ENCODE peak calls at places on chromosomes 11 and 22, in ten cellular contexts. H, S, Y, W, V, K, J, T, C and A are unnamed samples.
A peak's percentile ranks its signal among the peaks of the same experiment; 100 is the strongest.

GRCh38 chr11:107203656-107204055 is 185.4 kb upstream of the GUCY1A2 start:
- DNase-seq in H (no peak), S (no peak), Y (no peak), W (no peak), V (no peak), K (no peak), J (no peak), T (no peak), C (no peak), A (no peak)

GRCh38 chr11:134477486-134477885 is 65.4 kb upstream of the B3GAT1 start:
- DNase-seq in H (no peak), S (no peak), Y (no peak), W (no peak), V (no peak), K (no peak), J (no peak), T (no peak), C (no peak), A (no peak)

GRCh38 chr11:60078742-60079141 is 9.7 kb upstream of the MS4A2 start:
- DNase-seq in H (no peak), S (no peak), Y (no peak), W (no peak), V (no peak), K (no peak), J (no peak), T (no peak), C (no peak), A (no peak)

GRCh38 chr11:96277696-96278038 is 65.3 kb downstream of the MAML2 start:
- DNase-seq in H (no peak), S (no peak), Y (no peak), W (no peak), V (no peak), K (no peak), J (no peak), T (no peak), C (no peak), A (no peak)

GRCh38 chr11:133713844-133714243 is 131.5 kb downstream of the SPATA19 start:
- DNase-seq in H (no peak), S (no peak), Y (no peak), W (no peak), V (no peak), K (no peak), J (no peak), T (no peak), C (no peak), A (no peak)

GRCh38 chr22:29267462-29267857 is 321 bp downstream of the RHBDD3 start:
- DNase-seq in H (no peak), S (no peak), Y (no peak), W (no peak), V (no peak), K (no peak), J (no peak), T (no peak), C (no peak), A (no peak)

GRCh38 chr11:1773711-1774550 is 10.2 kb upstream of the CTSD start:
- DNase-seq in H (no peak), S (peak; percentile 42), Y (no peak), W (peak; percentile 54), V (no peak), K (no peak), J (no peak), T (no peak), C (no peak), A (no peak)

GRCh38 chr22:19871845-19872778 is 17.4 kb upstream of the GNB1L start:
- DNase-seq in H (no peak), S (no peak), Y (no peak), W (peak; percentile 57), V (no peak), K (no peak), J (no peak), T (peak; percentile 8), C (no peak), A (peak; percentile 18)

GRCh38 chr11:124977006-124977405 is 23.0 kb downstream of the CCDC15 start:
- DNase-seq in H (no peak), S (no peak), Y (no peak), W (no peak), V (no peak), K (no peak), J (no peak), T (no peak), C (no peak), A (no peak)

GRCh38 chr22:20724676-20725454 is 49.0 kb upstream of the SERPIND1 start:
- DNase-seq in H (no peak), S (no peak), Y (no peak), W (no peak), V (no peak), K (no peak), J (no peak), T (no peak), C (no peak), A (no peak)

GRCh38 chr11:65500262-65501004 is 1.6 kb downstream of the MALAT1 start:
- DNase-seq in H (no peak), S (no peak), Y (no peak), W (peak; percentile 78), V (no peak), K (no peak), J (no peak), T (no peak), C (peak; percentile 44), A (peak; percentile 62)
- TF ChIP-seq EP300 in H (no peak), S (no peak), Y (no peak), W (no peak), V (no peak), K (no peak), J (no peak), T (peak; percentile 96), C (no peak), A (no peak)

GRCh38 chr11:109968781-109969180 is 124.4 kb upstream of the ZC3H12C start:
- DNase-seq in H (no peak), S (no peak), Y (no peak), W (no peak), V (no peak), K (no peak), J (no peak), T (no peak), C (no peak), A (no peak)

GRCh38 chr11:109972939-109973338 is 120.3 kb upstream of the ZC3H12C start:
- DNase-seq in H (no peak), S (no peak), Y (no peak), W (no peak), V (no peak), K (no peak), J (no peak), T (no peak), C (no peak), A (no peak)

GRCh38 chr11:109970516-109971183 is 122.5 kb upstream of the ZC3H12C start:
- DNase-seq in H (no peak), S (no peak), Y (no peak), W (no peak), V (no peak), K (no peak), J (peak; percentile 85), T (no peak), C (no peak), A (no peak)

GRCh38 chr11:109971184-109971523 is 122.0 kb upstream of the ZC3H12C start:
- DNase-seq in H (no peak), S (no peak), Y (no peak), W (no peak), V (no peak), K (no peak), J (no peak), T (no peak), C (no peak), A (no peak)

DNA sequence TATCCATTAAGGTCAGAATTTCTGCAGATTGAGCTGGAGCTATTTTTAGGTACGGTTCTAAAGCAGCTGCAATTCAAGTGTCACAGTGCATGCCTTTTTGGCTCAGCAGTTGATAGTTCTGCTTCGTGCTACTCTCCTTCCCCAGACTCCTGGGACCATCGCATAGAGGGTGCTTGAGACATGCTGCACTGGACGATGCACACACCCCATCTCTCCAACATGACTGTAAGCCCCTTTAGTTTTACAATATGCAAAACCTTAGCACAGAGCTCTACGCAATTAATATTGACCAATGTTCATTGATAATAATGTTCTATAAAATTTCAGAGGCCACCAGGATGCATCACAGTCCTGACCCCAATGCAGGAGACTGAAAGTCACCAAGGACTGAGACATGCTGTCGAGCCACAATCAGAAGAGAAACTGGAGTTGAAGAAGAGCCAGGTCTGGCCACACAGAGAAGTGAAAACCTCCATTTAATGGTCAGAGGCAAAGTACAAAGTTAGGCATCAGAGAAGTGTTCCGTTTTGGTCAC is 120.9 kb upstream of the ZC3H12C start:
- DNase-seq in H (no peak), S (no peak), Y (no peak), W (no peak), V (no peak), K (no peak), J (peak; percentile 70), T (no peak), C (no peak), A (no peak)
- TF ChIP-seq EP300 in H (no peak), S (no peak), Y (no peak), W (no peak), V (no peak), K (no peak), J (peak; percentile 56), T (no peak), C (no peak), A (no peak)

DNA sequence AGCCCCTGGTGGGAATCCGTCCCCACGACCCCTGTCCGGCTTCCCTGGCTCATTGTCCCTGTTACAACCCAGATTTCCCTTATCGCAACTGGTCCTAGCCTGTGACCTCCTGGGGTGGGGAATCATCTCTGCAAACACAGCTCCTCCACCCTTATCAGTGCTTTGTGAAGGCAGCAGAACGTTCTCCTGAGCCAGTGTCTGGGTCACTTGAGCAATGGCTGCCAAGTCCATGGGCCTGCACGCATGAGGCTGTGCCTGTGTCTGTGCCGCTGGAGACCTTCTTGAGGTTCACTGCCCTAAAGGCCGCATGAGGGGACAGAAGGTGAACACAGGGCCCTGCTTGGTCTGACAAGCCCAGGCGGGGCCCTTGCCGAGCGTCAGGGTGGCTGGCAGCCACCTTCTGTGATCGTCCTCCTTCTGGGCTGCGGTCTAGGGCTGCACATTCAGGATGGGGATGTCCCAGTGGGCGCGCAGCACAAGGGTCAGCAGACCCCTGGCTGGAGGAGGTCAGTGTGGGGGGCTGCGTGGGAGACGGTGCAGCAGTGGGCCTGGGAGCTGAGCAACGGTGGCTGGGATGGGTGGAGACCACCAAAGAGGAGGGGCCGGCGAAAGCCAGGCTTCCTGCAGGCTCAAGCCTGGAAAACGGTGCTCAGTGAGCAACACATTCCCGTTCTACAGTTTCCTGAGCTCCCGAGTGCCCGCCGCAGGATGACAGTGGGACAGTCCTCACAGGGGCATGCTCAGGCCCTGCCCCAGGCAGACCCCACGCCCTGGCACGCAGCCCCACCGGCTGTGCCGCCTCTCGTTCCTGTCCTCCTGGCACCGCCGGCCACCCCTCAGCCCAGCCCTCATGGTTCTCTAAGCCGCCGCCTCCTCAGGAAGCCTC is 74.1 kb downstream of the CDKN1C start:
- DNase-seq in H (no peak), S (peak; percentile 79), Y (no peak), W (no peak), V (no peak), K (no peak), J (no peak), T (no peak), C (no peak), A (no peak)
- TF ChIP-seq EP300 in H (no peak), S (no peak), Y (no peak), W (no peak), V (no peak), K (no peak), J (no peak), T (no peak), C (no peak), A (no peak)

DNA sequence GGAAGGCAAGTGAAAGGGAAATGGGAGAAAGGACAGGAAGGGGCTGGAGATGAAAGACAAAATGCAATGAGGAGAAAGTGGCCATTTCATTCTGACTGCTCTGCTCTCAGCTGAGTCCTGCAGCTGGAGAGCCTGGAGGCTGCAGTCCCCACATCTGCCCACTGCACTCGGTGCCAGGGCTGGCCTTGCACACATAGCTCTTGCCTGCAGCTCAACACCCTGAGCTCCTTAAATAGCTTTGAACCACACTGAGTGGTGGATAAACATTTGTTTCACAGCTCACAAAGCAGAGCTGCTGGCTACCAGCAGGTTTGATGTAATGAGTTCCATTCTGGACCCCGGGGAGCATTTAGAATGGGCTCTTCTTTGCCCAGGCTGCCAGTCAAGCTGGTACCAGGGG is 426.1 kb upstream of the CADM1 start:
- DNase-seq in H (no peak), S (no peak), Y (no peak), W (no peak), V (no peak), K (peak; percentile 34), J (no peak), T (no peak), C (no peak), A (no peak)
- TF ChIP-seq EP300 in H (no peak), S (no peak), Y (no peak), W (no peak), V (no peak), K (no peak), J (no peak), T (no peak), C (no peak), A (no peak)